ENCODE peak calls at places on chromosome 21, in five cellular contexts. One of them, this sample, is unnamed.

GRCh38 chr21:35257413-35257812 is 208.3 kb upstream of the RUNX1 start:
- DNase-seq in GM12878: no peak
- DNase-seq in HepG2: no peak
- DNase-seq in K562: peak; percentile 29
- DNase-seq in SK-N-SH: no peak
- DNase-seq in this sample: peak; percentile 68

GRCh38 chr21:40186036-40186435 is 318.8 kb downstream of the PCP4 start:
- DNase-seq in GM12878: no peak
- DNase-seq in HepG2: no peak
- DNase-seq in K562: no peak
- DNase-seq in SK-N-SH: no peak
- DNase-seq in this sample: no peak

GRCh38 chr21:41846536-41846935 is 32.6 kb downstream of the PRDM15 start:
- DNase-seq in GM12878: no peak
- DNase-seq in HepG2: no peak
- DNase-seq in K562: no peak
- DNase-seq in SK-N-SH: no peak
- DNase-seq in this sample: no peak

GRCh38 chr21:43025636-43026180 is 49.9 kb downstream of the CBS start:
- DNase-seq in GM12878: no peak
- DNase-seq in HepG2: peak; percentile 52
- DNase-seq in K562: no peak
- DNase-seq in SK-N-SH: no peak
- DNase-seq in this sample: no peak

GRCh38 chr21:38766987-38767722 is 38.6 kb upstream of the ETS2 start:
- DNase-seq in GM12878: peak; percentile 96
- DNase-seq in HepG2: peak; percentile 20
- DNase-seq in K562: no peak
- DNase-seq in SK-N-SH: no peak
- DNase-seq in this sample: no peak

GRCh38 chr21:25929859-25930520 is 195.2 kb downstream of the GABPA start:
- DNase-seq in GM12878: no peak
- DNase-seq in HepG2: no peak
- DNase-seq in K562: peak; percentile 5
- DNase-seq in SK-N-SH: no peak
- DNase-seq in this sample: no peak

GRCh38 chr21:14361958-14362357 is 21.0 kb downstream of the HSPA13 start:
- DNase-seq in GM12878: no peak
- DNase-seq in HepG2: no peak
- DNase-seq in K562: no peak
- DNase-seq in SK-N-SH: no peak
- DNase-seq in this sample: no peak

GRCh38 chr21:33937146-33937545 is 21.5 kb upstream of the ATP5PO start:
- DNase-seq in GM12878: no peak
- DNase-seq in HepG2: no peak
- DNase-seq in K562: no peak
- DNase-seq in SK-N-SH: no peak
- DNase-seq in this sample: no peak

GRCh38 chr21:43923391-43923790 is 58.4 kb downstream of the AGPAT3 start:
- DNase-seq in GM12878: no peak
- DNase-seq in HepG2: no peak
- DNase-seq in K562: no peak
- DNase-seq in SK-N-SH: peak; percentile 46
- DNase-seq in this sample: no peak

GRCh38 chr21:33801424-33802405 is 113.9 kb downstream of the ATP5PO start:
- DNase-seq in GM12878: no peak
- DNase-seq in HepG2: peak; percentile 1
- DNase-seq in K562: no peak
- DNase-seq in SK-N-SH: no peak
- DNase-seq in this sample: peak; percentile 44

GRCh38 chr21:42846221-42846620 is 33.1 kb downstream of the WDR4 start:
- DNase-seq in GM12878: no peak
- DNase-seq in HepG2: no peak
- DNase-seq in K562: no peak
- DNase-seq in SK-N-SH: peak; percentile 5
- DNase-seq in this sample: no peak

GRCh38 chr21:33308586-33309490 is 15.9 kb upstream of the IFNAR1 start:
- DNase-seq in GM12878: peak; percentile 98
- DNase-seq in HepG2: no peak
- DNase-seq in K562: peak; percentile 51
- DNase-seq in SK-N-SH: peak; percentile 47
- DNase-seq in this sample: no peak

GRCh38 chr21:44281801-44282200 is 3.9 kb upstream of the AIRE start:
- DNase-seq in GM12878: no peak
- DNase-seq in HepG2: no peak
- DNase-seq in K562: no peak
- DNase-seq in SK-N-SH: no peak
- DNase-seq in this sample: no peak

GRCh38 chr21:43211085-43212071 is 42.6 kb downstream of the CRYAA start:
- DNase-seq in GM12878: no peak
- DNase-seq in HepG2: peak; percentile 90
- DNase-seq in K562: no peak
- DNase-seq in SK-N-SH: peak; percentile 67
- DNase-seq in this sample: peak; percentile 4

GRCh38 chr21:43362928-43363314 is 64.0 kb downstream of the SIK1 start:
- DNase-seq in GM12878: no peak
- DNase-seq in HepG2: no peak
- DNase-seq in K562: peak; percentile 61
- DNase-seq in SK-N-SH: no peak
- DNase-seq in this sample: no peak

GRCh38 chr21:30336596-30336995 is 898 bp downstream of the KRTAP27-1 start:
- DNase-seq in GM12878: no peak
- DNase-seq in HepG2: no peak
- DNase-seq in K562: no peak
- DNase-seq in SK-N-SH: no peak
- DNase-seq in this sample: no peak

GRCh38 chr21:21547368-21547953 is 549.3 kb downstream of the NCAM2 start:
- DNase-seq in GM12878: no peak
- DNase-seq in HepG2: no peak
- DNase-seq in K562: no peak
- DNase-seq in SK-N-SH: no peak
- DNase-seq in this sample: no peak

GRCh38 chr21:43611598-43612369 is 47.5 kb downstream of the HSF2BP start:
- DNase-seq in GM12878: no peak
- DNase-seq in HepG2: peak; percentile 75
- DNase-seq in K562: peak; percentile 80
- DNase-seq in SK-N-SH: peak; percentile 73
- DNase-seq in this sample: peak; percentile 59

GRCh38 chr21:26117324-26117971 is 53.1 kb downstream of the APP start:
- DNase-seq in GM12878: no peak
- DNase-seq in HepG2: no peak
- DNase-seq in K562: no peak
- DNase-seq in SK-N-SH: no peak
- DNase-seq in this sample: no peak

GRCh38 chr21:15062566-15062965 is 2.2 kb downstream of the NRIP1 start:
- DNase-seq in GM12878: no peak
- DNase-seq in HepG2: no peak
- DNase-seq in K562: peak; percentile 20
- DNase-seq in SK-N-SH: no peak
- DNase-seq in this sample: no peak

GRCh38 chr21:33238565-33239255 is 9.0 kb downstream of the IFNAR2 start:
- DNase-seq in GM12878: peak; percentile 76
- DNase-seq in HepG2: no peak
- DNase-seq in K562: no peak
- DNase-seq in SK-N-SH: no peak
- DNase-seq in this sample: no peak

GRCh38 chr21:30563072-30563471 is 2.0 kb upstream of the KRTAP19-7 start:
- DNase-seq in GM12878: no peak
- DNase-seq in HepG2: no peak
- DNase-seq in K562: no peak
- DNase-seq in SK-N-SH: no peak
- DNase-seq in this sample: no peak

GRCh38 chr21:33396436-33396835 is 6.8 kb upstream of the IFNGR2 start:
- DNase-seq in GM12878: no peak
- DNase-seq in HepG2: no peak
- DNase-seq in K562: no peak
- DNase-seq in SK-N-SH: no peak
- DNase-seq in this sample: no peak

GRCh38 chr21:29678616-29679015 is 261.2 kb downstream of the GRIK1 start:
- DNase-seq in GM12878: no peak
- DNase-seq in HepG2: no peak
- DNase-seq in K562: no peak
- DNase-seq in SK-N-SH: no peak
- DNase-seq in this sample: no peak

GRCh38 chr21:34219334-34220020 is 144.3 kb upstream of the KCNE2 start:
- DNase-seq in GM12878: no peak
- DNase-seq in HepG2: no peak
- DNase-seq in K562: no peak
- DNase-seq in SK-N-SH: no peak
- DNase-seq in this sample: no peak

GRCh38 chr21:39556176-39556575 is 56.6 kb upstream of the B3GALT5 start:
- DNase-seq in GM12878: no peak
- DNase-seq in HepG2: no peak
- DNase-seq in K562: no peak
- DNase-seq in SK-N-SH: peak; percentile 53
- DNase-seq in this sample: no peak

DNA sequence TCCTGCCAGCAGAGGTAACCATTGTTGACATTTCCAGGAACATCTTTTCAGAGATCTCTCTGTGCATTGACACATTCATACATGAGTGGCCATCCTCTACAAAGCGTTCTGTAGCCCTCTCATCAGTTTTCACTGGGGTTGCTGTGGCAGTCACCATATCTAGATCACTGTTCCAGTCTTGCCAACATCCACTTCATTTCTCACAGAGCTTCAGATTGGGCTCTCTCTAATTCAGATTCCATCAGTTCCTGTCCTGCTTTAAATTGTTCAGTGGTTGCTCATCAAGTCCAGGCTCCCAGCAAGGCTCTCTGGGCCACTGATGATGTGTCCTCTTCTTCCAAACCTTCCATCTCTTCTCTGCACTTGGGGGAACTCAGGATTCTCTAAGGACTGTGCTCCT is 173.7 kb downstream of the KCNJ6 start:
- DNase-seq in GM12878: no peak
- DNase-seq in HepG2: no peak
- DNase-seq in K562: no peak
- DNase-seq in SK-N-SH: no peak
- DNase-seq in this sample: no peak
- TF ChIP-seq CTCF in GM12878: no peak
- TF ChIP-seq CTCF in HepG2: no peak
- TF ChIP-seq CTCF in K562: no peak
- TF ChIP-seq CTCF in SK-N-SH: no peak
- TF ChIP-seq CTCF in this sample: no peak

DNA sequence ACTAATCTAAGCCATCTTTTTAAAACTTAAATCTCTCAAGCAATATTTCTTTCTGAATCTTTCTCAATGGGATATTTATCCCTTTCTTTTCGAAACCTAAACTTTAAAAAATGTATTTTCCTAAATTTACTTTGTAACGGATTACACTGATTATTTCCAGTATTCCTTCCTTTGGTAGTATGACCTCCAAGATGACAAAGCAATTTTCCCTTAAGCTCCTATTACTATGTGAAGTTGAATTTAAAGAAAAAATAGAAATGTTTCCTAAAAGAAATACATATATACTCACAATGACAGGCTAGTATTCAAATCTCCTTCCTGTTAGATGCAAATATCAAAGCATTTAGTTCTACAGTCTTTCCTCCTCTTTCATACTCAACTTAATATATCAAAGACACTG is 15.8 kb downstream of the SCAF4 start:
- DNase-seq in GM12878: no peak
- DNase-seq in HepG2: no peak
- DNase-seq in K562: no peak
- DNase-seq in SK-N-SH: no peak
- DNase-seq in this sample: no peak
- TF ChIP-seq ZBTB33 in GM12878: no peak
- TF ChIP-seq ZBTB33 in HepG2: no peak
- TF ChIP-seq ZBTB33 in K562: no peak
- TF ChIP-seq ZBTB33 in SK-N-SH: no peak
- TF ChIP-seq ZBTB33 in this sample: no peak

GRCh38 chr21:36751383-36751782 is 52.5 kb downstream of the SIM2 start:
- DNase-seq in GM12878: no peak
- DNase-seq in HepG2: no peak
- DNase-seq in K562: no peak
- DNase-seq in SK-N-SH: no peak
- DNase-seq in this sample: no peak
- H3K9ac ChIP-seq in GM12878: no peak overlapping the region
- H3K9ac ChIP-seq in HepG2: no peak overlapping the region
- H3K9ac ChIP-seq in K562: no peak overlapping the region
- H3K9ac ChIP-seq in SK-N-SH: no peak overlapping the region
- H3K9ac ChIP-seq in this sample: no peak overlapping the region

GRCh38 chr21:18522181-18522771 is 118.7 kb upstream of the TMPRSS15 start:
- DNase-seq in GM12878: no peak
- DNase-seq in HepG2: no peak
- DNase-seq in K562: no peak
- DNase-seq in SK-N-SH: no peak
- DNase-seq in this sample: no peak
- TF ChIP-seq CTCF in GM12878: no peak
- TF ChIP-seq CTCF in HepG2: no peak
- TF ChIP-seq CTCF in K562: peak; percentile 20
- TF ChIP-seq CTCF in SK-N-SH: peak; percentile 42
- TF ChIP-seq CTCF in this sample: no peak

GRCh38 chr21:45319461-45320211 is 31.9 kb upstream of the POFUT2 start:
- DNase-seq in GM12878: no peak
- DNase-seq in HepG2: no peak
- DNase-seq in K562: no peak
- DNase-seq in SK-N-SH: no peak
- DNase-seq in this sample: no peak
- TF ChIP-seq ZBTB33 in GM12878: no peak
- TF ChIP-seq ZBTB33 in HepG2: peak; percentile 37
- TF ChIP-seq ZBTB33 in K562: peak; percentile 88
- TF ChIP-seq ZBTB33 in SK-N-SH: no peak
- TF ChIP-seq ZBTB33 in this sample: no peak

GRCh38 chr21:46298083-46298412 is 11.9 kb downstream of the YBEY start:
- DNase-seq in GM12878: no peak
- DNase-seq in HepG2: no peak
- DNase-seq in K562: no peak
- DNase-seq in SK-N-SH: no peak
- DNase-seq in this sample: no peak
- H3K9ac ChIP-seq in GM12878: no peak overlapping the region
- H3K9ac ChIP-seq in HepG2: no peak overlapping the region
- H3K9ac ChIP-seq in K562: no peak overlapping the region
- H3K9ac ChIP-seq in SK-N-SH: no peak overlapping the region
- H3K9ac ChIP-seq in this sample: no peak overlapping the region

GRCh38 chr21:36427502-36427901 is 42.3 kb downstream of the CHAF1B start:
- DNase-seq in GM12878: no peak
- DNase-seq in HepG2: no peak
- DNase-seq in K562: no peak
- DNase-seq in SK-N-SH: no peak
- DNase-seq in this sample: no peak

GRCh38 chr21:36423772-36424433 is 38.7 kb downstream of the CHAF1B start:
- DNase-seq in GM12878: no peak
- DNase-seq in HepG2: no peak
- DNase-seq in K562: no peak
- DNase-seq in SK-N-SH: no peak
- DNase-seq in this sample: no peak

GRCh38 chr21:36422279-36423098 is 37.3 kb downstream of the CHAF1B start:
- DNase-seq in GM12878: no peak
- DNase-seq in HepG2: peak; percentile 40
- DNase-seq in K562: peak; percentile 89
- DNase-seq in SK-N-SH: peak; percentile 59
- DNase-seq in this sample: peak; percentile 34

GRCh38 chr21:36425286-36425685 is 40.1 kb downstream of the CHAF1B start:
- DNase-seq in GM12878: no peak
- DNase-seq in HepG2: no peak
- DNase-seq in K562: no peak
- DNase-seq in SK-N-SH: no peak
- DNase-seq in this sample: no peak

GRCh38 chr21:36424592-36424991 is 39.4 kb downstream of the CHAF1B start:
- DNase-seq in GM12878: no peak
- DNase-seq in HepG2: no peak
- DNase-seq in K562: no peak
- DNase-seq in SK-N-SH: no peak
- DNase-seq in this sample: no peak
- TF ChIP-seq CTCF in GM12878: no peak
- TF ChIP-seq CTCF in HepG2: no peak
- TF ChIP-seq CTCF in K562: no peak
- TF ChIP-seq CTCF in SK-N-SH: no peak
- TF ChIP-seq CTCF in this sample: no peak